ENCODE peak calls at places on chromosomes 11 and 22, in five cellular contexts. Y is lower leg skin, T is neural crest cell, H is MCF 10A, Q is psoas muscle. R is an unnamed sample.

GRCh38 chr11:79265756-79266322 is 175.0 kb downstream of the TENM4 start:
- DNase-seq in H (no peak), Y (no peak), Q (no peak), T (no peak), R (no peak)

GRCh38 chr11:131522851-131523250 is 152.4 kb downstream of the NTM start:
- DNase-seq in Q (no peak), H (no peak), T (no peak), Y (no peak), R (no peak)

GRCh38 chr11:30422828-30423648 is 100.1 kb downstream of the ARL14EP start:
- DNase-seq in H (no peak), T (no peak), Y (no peak), Q (no peak), R (no peak)

GRCh38 chr22:50180727-50181521 is 4.8 kb upstream of the TRABD start:
- DNase-seq in H (no peak), T (no peak), Q (peak; percentile 46), Y (no peak), R (no peak)

GRCh38 chr11:12827369-12827768 is 153.1 kb downstream of the TEAD1 start:
- DNase-seq in T (no peak), Q (no peak), H (no peak), Y (no peak), R (no peak)

GRCh38 chr11:62708423-62709261 is 1.2 kb downstream of the GNG3 start:
- DNase-seq in Y (no peak), H (no peak), Q (no peak), T (no peak), R (peak; percentile 38)

GRCh38 chr11:14460147-14460546 is 39.5 kb downstream of the COPB1 start:
- DNase-seq in H (no peak), Y (no peak), Q (no peak), T (no peak), R (peak; percentile 22)

GRCh38 chr11:35982061-35982460 is 38.2 kb downstream of the LDLRAD3 start:
- DNase-seq in Q (no peak), T (no peak), Y (no peak), H (no peak), R (no peak)

GRCh38 chr11:114075891-114076441 is 16.5 kb downstream of the ZBTB16 start:
- DNase-seq in T (peak; percentile 62), Q (peak; percentile 76), H (no peak), Y (peak; percentile 86), R (peak; percentile 35)

GRCh38 chr22:17205432-17205831 is 13.8 kb downstream of the ADA2 start:
- DNase-seq in Q (peak; percentile 23), Y (no peak), T (no peak), H (no peak), R (no peak)

GRCh38 chr11:9815486-9816136 is 151.7 kb downstream of the SWAP70 start:
- DNase-seq in Y (no peak), T (no peak), H (peak; percentile 86), Q (no peak), R (peak; percentile 93)

GRCh38 chr11:100863080-100863581 is 176.0 kb downstream of the ARHGAP42 start:
- DNase-seq in H (no peak), T (no peak), Q (no peak), Y (no peak), R (peak; percentile 50)

GRCh38 chr22:27113211-27114030 is 456.0 kb downstream of the MIAT start:
- DNase-seq in Y (peak; percentile 92), H (peak; percentile 86), Q (peak; percentile 59), T (peak; percentile 28), R (peak; percentile 87)

GRCh38 chr11:47093541-47093940 is 83.1 kb downstream of the ARFGAP2 start:
- DNase-seq in Q (no peak), T (no peak), Y (no peak), H (no peak), R (no peak)

GRCh38 chr22:26949193-26949592 is 291.8 kb downstream of the MIAT start:
- DNase-seq in Y (peak; percentile 60), Q (no peak), T (peak; percentile 11), H (peak; percentile 48), R (no peak)

GRCh38 chr22:50257451-50258360 is 3.8 kb downstream of the MAPK12 start:
- DNase-seq in H (no peak), Q (peak; percentile 79), Y (no peak), T (no peak), R (no peak)

GRCh38 chr11:78099671-78100070 is 20.0 kb upstream of the NDUFC2 start:
- DNase-seq in T (no peak), Q (no peak), Y (no peak), H (no peak), R (no peak)

GRCh38 chr11:76791861-76792260 is 8.7 kb downstream of the TSKU start:
- DNase-seq in T (no peak), H (peak; percentile 90), Q (no peak), Y (peak; percentile 89), R (peak; percentile 68)

GRCh38 chr11:3140291-3140603 is 24.9 kb downstream of the OSBPL5 start:
- DNase-seq in Y (no peak), T (no peak), H (no peak), Q (no peak), R (no peak)

GRCh38 chr11:62974848-62975522 is 9.8 kb downstream of the SLC22A6 start:
- DNase-seq in Y (no peak), Q (peak; percentile 68), H (peak; percentile 61), T (no peak), R (peak; percentile 8)

GRCh38 chr11:77592727-77593126 is 3.0 kb downstream of the AQP11 start:
- DNase-seq in H (no peak), Y (no peak), Q (no peak), T (no peak), R (no peak)

GRCh38 chr11:67006029-67006884 is 16.7 kb upstream of the SYT12 start:
- DNase-seq in T (peak; percentile 26), Q (peak; percentile 88), Y (no peak), H (peak; percentile 48), R (no peak)

GRCh38 chr22:25161017-25161915 is 38.4 kb upstream of the CRYBB3 start:
- DNase-seq in Q (no peak), H (no peak), Y (no peak), T (no peak), R (no peak)

GRCh38 chr22:39179841-39180335 is 27.4 kb upstream of the CBX7 start:
- DNase-seq in Q (no peak), Y (peak; percentile 81), H (no peak), T (no peak), R (no peak)

GRCh38 chr11:111476961-111477360 is 35.2 kb downstream of the BTG4 start:
- DNase-seq in Y (no peak), T (no peak), H (no peak), Q (no peak), R (no peak)

GRCh38 chr11:27416568-27417176 is 53.7 kb upstream of the CCDC34 start:
- DNase-seq in H (no peak), Y (no peak), T (no peak), Q (no peak), R (no peak)

GRCh38 chr22:25780673-25781072 is 38.7 kb downstream of the MYO18B start:
- DNase-seq in T (no peak), Q (no peak), H (no peak), Y (no peak), R (no peak)

GRCh38 chr22:20964090-20964798 is 2.8 kb upstream of the AIFM3 start:
- DNase-seq in H (no peak), Q (peak; percentile 44), Y (no peak), T (no peak), R (no peak)

GRCh38 chr22:39997421-39997820 is 2.7 kb downstream of the FAM83F start:
- DNase-seq in T (no peak), Y (no peak), Q (no peak), H (no peak), R (no peak)

GRCh38 chr11:37449146-37449545 is 851.1 kb upstream of the RAG2 start:
- DNase-seq in H (peak; percentile 66), Q (no peak), T (no peak), Y (no peak), R (peak; percentile 62)

GRCh38 chr11:119739021-119739703 is 10.2 kb upstream of the NECTIN1 start:
- DNase-seq in Q (no peak), T (no peak), H (no peak), Y (no peak), R (no peak)

GRCh38 chr11:7906481-7906880 is 24.6 kb downstream of the OR10A6 start:
- DNase-seq in Q (no peak), T (no peak), H (no peak), Y (no peak), R (peak; percentile 49)

GRCh38 chr11:43942651-43943356 is 367 bp downstream of the C11orf96 start:
- DNase-seq in T (no peak), H (no peak), Y (peak; percentile 83), Q (peak; percentile 61), R (no peak)

GRCh38 chr11:1422981-1423380 is 33.2 kb downstream of the BRSK2 start:
- DNase-seq in H (no peak), Q (no peak), Y (no peak), T (no peak), R (no peak)

GRCh38 chr11:1419811-1420210 is 30.1 kb downstream of the BRSK2 start:
- DNase-seq in H (no peak), T (no peak), Y (no peak), Q (no peak), R (no peak)

GRCh38 chr11:1425006-1425405 is 35.3 kb downstream of the BRSK2 start:
- DNase-seq in H (no peak), T (no peak), Q (no peak), Y (no peak), R (no peak)

GRCh38 chr11:1421291-1421690 is 31.6 kb downstream of the BRSK2 start:
- DNase-seq in Y (no peak), T (no peak), H (no peak), Q (no peak), R (no peak)

DNA sequence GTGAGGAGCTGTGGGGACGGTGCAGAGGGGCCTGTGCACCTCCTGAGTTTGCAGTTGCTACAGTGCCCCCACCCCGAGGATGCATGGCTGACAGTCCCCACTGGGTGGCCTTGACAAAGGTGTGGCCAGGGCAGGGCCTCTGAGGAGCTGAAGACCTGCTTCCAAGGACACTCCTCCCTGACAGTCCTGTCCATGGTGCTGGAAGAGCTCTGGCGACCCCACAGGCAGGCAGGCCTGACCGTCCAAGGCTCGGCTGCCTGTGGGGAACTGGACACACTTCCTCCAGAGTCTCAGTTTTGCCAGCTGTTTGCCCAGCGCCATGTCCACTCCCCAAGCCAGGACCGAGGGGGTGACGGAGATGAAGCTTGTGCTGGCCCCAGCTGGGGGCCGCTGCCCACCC is 32.7 kb downstream of the BRSK2 start:
- DNase-seq in Y (no peak), T (no peak), H (no peak), Q (no peak), R (no peak)
- TF ChIP-seq CTCF in Y (no peak), T (no peak), H (no peak), Q (no peak), R (no peak)

GRCh38 chr11:121351089-121351488 is 58.5 kb downstream of the SC5D start:
- DNase-seq in Q (no peak), H (no peak), Y (no peak), T (no peak), R (no peak)
- TF ChIP-seq CTCF in Q (no peak), H (no peak), Y (no peak), T (no peak), R (no peak)

DNA sequence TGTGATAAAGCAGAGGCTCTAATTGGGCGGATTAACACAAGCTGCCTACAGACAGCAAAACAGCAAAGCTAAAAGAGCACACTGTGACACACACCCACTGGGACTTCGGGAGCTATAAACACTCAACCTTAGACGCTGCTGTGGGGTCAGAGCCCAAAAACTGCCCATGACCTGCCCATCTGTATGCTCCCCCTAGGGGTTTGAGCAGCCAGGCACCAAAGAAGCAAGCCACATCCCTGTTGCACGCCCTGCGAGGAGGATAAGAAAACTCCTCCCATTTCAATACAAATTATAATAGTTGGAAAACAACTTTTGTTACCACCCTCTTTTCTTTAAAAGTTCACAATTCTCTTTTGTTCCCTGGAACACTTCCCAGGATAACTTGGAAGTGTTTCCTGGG is 86.5 kb downstream of the DLG2 start:
- DNase-seq in Q (peak; percentile 49), Y (no peak), H (no peak), T (no peak), R (no peak)
- TF ChIP-seq CTCF in Q (no peak), Y (no peak), H (no peak), T (no peak), R (no peak)

GRCh38 chr22:19943665-19944026 is 2.0 kb upstream of the TXNRD2 start:
- DNase-seq in T (no peak), Q (no peak), H (no peak), Y (no peak), R (no peak)
- TF ChIP-seq CTCF in T (no peak), Q (peak; percentile 6), H (no peak), Y (no peak), R (no peak)